ENCODE peak calls at places on chromosome 19, in eight cellular contexts. O is astrocyte, C is spleen, H is NT2/D1, E is ascending aorta, B is transverse colon, F is brain microvascular endothelial cell, N is astrocyte of the spinal cord. M is an unnamed sample.

GRCh38 chr19:43622070-43622469 is 2.6 kb upstream of the ZNF428 start:
- DNase-seq in B (no peak), N (no peak), H (no peak), F (no peak), E (no peak), O (no peak), C (no peak), M (no peak)

GRCh38 chr19:32864318-32865007 is 5.1 kb downstream of the SLC7A9 start:
- DNase-seq in B (no peak), O (no peak), N (no peak), H (no peak), F (no peak), E (no peak), C (peak), M (no peak)

GRCh38 chr19:36139473-36140288 is at the start of gene CAPNS1:
- DNase-seq in C (peak), O (peak), N (peak), H (peak), E (peak), B (peak), F (peak), M (peak)

GRCh38 chr19:15479391-15480345 is at the start of gene PGLYRP2:
- DNase-seq in O (no peak), C (no peak), H (no peak), F (no peak), N (no peak), B (no peak), E (no peak), M (no peak)

GRCh38 chr19:45403781-45404556 is 900 bp downstream of the PPP1R13L start:
- DNase-seq in F (peak), N (peak), E (peak), C (peak), O (no peak), B (peak), H (no peak), M (peak)

GRCh38 chr19:41528106-41528505 is 47.9 kb upstream of the CEACAM21 start:
- DNase-seq in B (no peak), C (no peak), F (no peak), H (no peak), E (no peak), O (no peak), N (no peak), M (no peak)

GRCh38 chr19:8831832-8832131 is 322 bp downstream of the ZNF558 start:
- DNase-seq in O (no peak), B (no peak), E (no peak), F (no peak), N (no peak), C (no peak), H (peak), M (no peak)

GRCh38 chr19:49368711-49369358 is 5.2 kb downstream of the DKKL1 start:
- DNase-seq in O (no peak), B (no peak), E (no peak), F (no peak), C (no peak), N (no peak), H (no peak), M (no peak)

GRCh38 chr19:55836340-55836739 is at the start of gene NLRP4:
- DNase-seq in E (no peak), B (no peak), C (no peak), O (no peak), N (no peak), F (no peak), H (no peak), M (no peak)

GRCh38 chr19:16899566-16900075 is 10.8 kb downstream of the F2RL3 start:
- DNase-seq in F (peak), B (peak), H (peak), O (no peak), E (no peak), N (peak), C (peak), M (no peak)

GRCh38 chr19:35784401-35785086 is 9.2 kb downstream of the ARHGAP33 start:
- DNase-seq in E (no peak), H (no peak), N (no peak), F (no peak), C (no peak), O (no peak), B (no peak), M (no peak)

GRCh38 chr19:16871870-16872269 is 16.9 kb upstream of the F2RL3 start:
- DNase-seq in E (no peak), O (no peak), N (no peak), C (no peak), F (no peak), H (no peak), B (peak), M (no peak)

M was measured in progenitor cell of endocrine pancreas.